ENCODE peak calls at places on chromosomes 3 and 15, in ten cellular contexts. One of them, this sample, is unnamed.
A peak's percentile ranks its signal among the peaks of the same experiment; 100 is the strongest.

GRCh38 chr3:179398574-179399249 is 51.2 kb downstream of the MFN1 start:
- DNase-seq in activated naive CD8-positive, alpha-beta T cell treated with anti-CD3 and anti-CD28 coated beads, Interleukin-2, amount 50 U/mL, for 16 hours: no peak
- DNase-seq in CD8-positive, alpha-beta memory T cell: no peak
- DNase-seq in neural crest cell: no peak
- DNase-seq in T-cell: no peak
- DNase-seq in H4: no peak
- DNase-seq in nephron progenitor cell: no peak
- DNase-seq in WTC11: no peak
- DNase-seq in effector CD4-positive, alpha-beta T cell: no peak
- DNase-seq in OCI-LY7: no peak
- DNase-seq in this sample: no peak

GRCh38 chr3:105401691-105402149 is 35.0 kb downstream of the ALCAM start:
- DNase-seq in H4: peak; percentile 11
- DNase-seq in WTC11: no peak
- DNase-seq in activated naive CD8-positive, alpha-beta T cell treated with anti-CD3 and anti-CD28 coated beads, Interleukin-2, amount 50 U/mL, for 16 hours: no peak
- DNase-seq in nephron progenitor cell: no peak
- DNase-seq in T-cell: no peak
- DNase-seq in OCI-LY7: no peak
- DNase-seq in CD8-positive, alpha-beta memory T cell: no peak
- DNase-seq in neural crest cell: no peak
- DNase-seq in effector CD4-positive, alpha-beta T cell: no peak
- DNase-seq in this sample: no peak

GRCh38 chr15:80526556-80527340 is 122.6 kb downstream of the ARNT2 start:
- DNase-seq in CD8-positive, alpha-beta memory T cell: no peak
- DNase-seq in T-cell: no peak
- DNase-seq in activated naive CD8-positive, alpha-beta T cell treated with anti-CD3 and anti-CD28 coated beads, Interleukin-2, amount 50 U/mL, for 16 hours: no peak
- DNase-seq in H4: no peak
- DNase-seq in nephron progenitor cell: no peak
- DNase-seq in effector CD4-positive, alpha-beta T cell: no peak
- DNase-seq in neural crest cell: no peak
- DNase-seq in OCI-LY7: no peak
- DNase-seq in WTC11: no peak
- DNase-seq in this sample: no peak

GRCh38 chr3:44761347-44762169 is at the start of the genes KIAA1143 and KIF15:
- DNase-seq in T-cell: peak; percentile 95
- DNase-seq in nephron progenitor cell: peak; percentile 98
- DNase-seq in neural crest cell: peak; percentile 93
- DNase-seq in activated naive CD8-positive, alpha-beta T cell treated with anti-CD3 and anti-CD28 coated beads, Interleukin-2, amount 50 U/mL, for 16 hours: peak; percentile 98
- DNase-seq in CD8-positive, alpha-beta memory T cell: peak; percentile 96
- DNase-seq in effector CD4-positive, alpha-beta T cell: peak; percentile 96
- DNase-seq in WTC11: peak; percentile 98
- DNase-seq in OCI-LY7: peak; percentile 97
- DNase-seq in H4: peak; percentile 89
- DNase-seq in this sample: peak; percentile 95

GRCh38 chr15:50164458-50164857 is 17.5 kb upstream of the SLC27A2 start:
- DNase-seq in H4: no peak
- DNase-seq in nephron progenitor cell: no peak
- DNase-seq in CD8-positive, alpha-beta memory T cell: no peak
- DNase-seq in activated naive CD8-positive, alpha-beta T cell treated with anti-CD3 and anti-CD28 coated beads, Interleukin-2, amount 50 U/mL, for 16 hours: no peak
- DNase-seq in OCI-LY7: no peak
- DNase-seq in T-cell: no peak
- DNase-seq in effector CD4-positive, alpha-beta T cell: no peak
- DNase-seq in WTC11: no peak
- DNase-seq in neural crest cell: no peak
- DNase-seq in this sample: no peak

GRCh38 chr3:50516048-50516871 is 12.8 kb upstream of the CACNA2D2 start:
- DNase-seq in T-cell: no peak
- DNase-seq in effector CD4-positive, alpha-beta T cell: no peak
- DNase-seq in OCI-LY7: no peak
- DNase-seq in H4: no peak
- DNase-seq in neural crest cell: peak; percentile 49
- DNase-seq in nephron progenitor cell: peak; percentile 70
- DNase-seq in WTC11: peak; percentile 70
- DNase-seq in CD8-positive, alpha-beta memory T cell: no peak
- DNase-seq in activated naive CD8-positive, alpha-beta T cell treated with anti-CD3 and anti-CD28 coated beads, Interleukin-2, amount 50 U/mL, for 16 hours: no peak
- DNase-seq in this sample: peak; percentile 93

GRCh38 chr15:42218953-42219596 is 11.0 kb upstream of the VPS39 start:
- DNase-seq in nephron progenitor cell: no peak
- DNase-seq in WTC11: no peak
- DNase-seq in OCI-LY7: peak; percentile 57
- DNase-seq in T-cell: no peak
- DNase-seq in H4: no peak
- DNase-seq in effector CD4-positive, alpha-beta T cell: no peak
- DNase-seq in activated naive CD8-positive, alpha-beta T cell treated with anti-CD3 and anti-CD28 coated beads, Interleukin-2, amount 50 U/mL, for 16 hours: no peak
- DNase-seq in neural crest cell: no peak
- DNase-seq in CD8-positive, alpha-beta memory T cell: no peak
- DNase-seq in this sample: no peak

GRCh38 chr3:132326251-132326650 is 9.0 kb downstream of the ACP3 start:
- DNase-seq in CD8-positive, alpha-beta memory T cell: no peak
- DNase-seq in H4: no peak
- DNase-seq in effector CD4-positive, alpha-beta T cell: no peak
- DNase-seq in T-cell: no peak
- DNase-seq in OCI-LY7: peak; percentile 37
- DNase-seq in activated naive CD8-positive, alpha-beta T cell treated with anti-CD3 and anti-CD28 coated beads, Interleukin-2, amount 50 U/mL, for 16 hours: no peak
- DNase-seq in WTC11: no peak
- DNase-seq in neural crest cell: no peak
- DNase-seq in nephron progenitor cell: no peak
- DNase-seq in this sample: no peak

GRCh38 chr3:129399895-129400357 is 28.5 kb downstream of the EFCAB12 start:
- DNase-seq in activated naive CD8-positive, alpha-beta T cell treated with anti-CD3 and anti-CD28 coated beads, Interleukin-2, amount 50 U/mL, for 16 hours: no peak
- DNase-seq in effector CD4-positive, alpha-beta T cell: no peak
- DNase-seq in neural crest cell: no peak
- DNase-seq in OCI-LY7: no peak
- DNase-seq in CD8-positive, alpha-beta memory T cell: no peak
- DNase-seq in WTC11: no peak
- DNase-seq in nephron progenitor cell: no peak
- DNase-seq in H4: peak; percentile 29
- DNase-seq in T-cell: no peak
- DNase-seq in this sample: peak; percentile 79

GRCh38 chr15:48965972-48966371 is 2.3 kb upstream of the SHC4 start:
- DNase-seq in nephron progenitor cell: no peak
- DNase-seq in activated naive CD8-positive, alpha-beta T cell treated with anti-CD3 and anti-CD28 coated beads, Interleukin-2, amount 50 U/mL, for 16 hours: no peak
- DNase-seq in neural crest cell: no peak
- DNase-seq in H4: peak; percentile 61
- DNase-seq in T-cell: no peak
- DNase-seq in CD8-positive, alpha-beta memory T cell: no peak
- DNase-seq in effector CD4-positive, alpha-beta T cell: no peak
- DNase-seq in OCI-LY7: peak; percentile 18
- DNase-seq in WTC11: no peak
- DNase-seq in this sample: peak; percentile 74

GRCh38 chr15:83850015-83850414 is 196.1 kb downstream of the ADAMTSL3 start:
- DNase-seq in H4: no peak
- DNase-seq in neural crest cell: no peak
- DNase-seq in nephron progenitor cell: no peak
- DNase-seq in OCI-LY7: no peak
- DNase-seq in activated naive CD8-positive, alpha-beta T cell treated with anti-CD3 and anti-CD28 coated beads, Interleukin-2, amount 50 U/mL, for 16 hours: no peak
- DNase-seq in T-cell: no peak
- DNase-seq in effector CD4-positive, alpha-beta T cell: no peak
- DNase-seq in CD8-positive, alpha-beta memory T cell: no peak
- DNase-seq in WTC11: no peak
- DNase-seq in this sample: peak; percentile 95

GRCh38 chr3:17030956-17031652 is 146.3 kb downstream of the PLCL2 start:
- DNase-seq in WTC11: no peak
- DNase-seq in neural crest cell: no peak
- DNase-seq in OCI-LY7: peak; percentile 6
- DNase-seq in CD8-positive, alpha-beta memory T cell: no peak
- DNase-seq in activated naive CD8-positive, alpha-beta T cell treated with anti-CD3 and anti-CD28 coated beads, Interleukin-2, amount 50 U/mL, for 16 hours: no peak
- DNase-seq in T-cell: no peak
- DNase-seq in H4: no peak
- DNase-seq in nephron progenitor cell: no peak
- DNase-seq in effector CD4-positive, alpha-beta T cell: no peak
- DNase-seq in this sample: peak; percentile 6

GRCh38 chr3:144361002-144361401 is 389.4 kb downstream of the DIPK2A start:
- DNase-seq in CD8-positive, alpha-beta memory T cell: no peak
- DNase-seq in WTC11: no peak
- DNase-seq in H4: no peak
- DNase-seq in effector CD4-positive, alpha-beta T cell: no peak
- DNase-seq in OCI-LY7: no peak
- DNase-seq in T-cell: no peak
- DNase-seq in activated naive CD8-positive, alpha-beta T cell treated with anti-CD3 and anti-CD28 coated beads, Interleukin-2, amount 50 U/mL, for 16 hours: no peak
- DNase-seq in nephron progenitor cell: no peak
- DNase-seq in neural crest cell: no peak
- DNase-seq in this sample: no peak

GRCh38 chr3:188905580-188905979 is 266.2 kb upstream of the TPRG1 start:
- DNase-seq in WTC11: no peak
- DNase-seq in H4: no peak
- DNase-seq in OCI-LY7: no peak
- DNase-seq in neural crest cell: no peak
- DNase-seq in CD8-positive, alpha-beta memory T cell: no peak
- DNase-seq in effector CD4-positive, alpha-beta T cell: no peak
- DNase-seq in nephron progenitor cell: no peak
- DNase-seq in T-cell: no peak
- DNase-seq in activated naive CD8-positive, alpha-beta T cell treated with anti-CD3 and anti-CD28 coated beads, Interleukin-2, amount 50 U/mL, for 16 hours: no peak
- DNase-seq in this sample: no peak

GRCh38 chr3:20350449-20350848 is 164.4 kb upstream of the SGO1 start:
- DNase-seq in nephron progenitor cell: no peak
- DNase-seq in neural crest cell: no peak
- DNase-seq in T-cell: no peak
- DNase-seq in CD8-positive, alpha-beta memory T cell: no peak
- DNase-seq in effector CD4-positive, alpha-beta T cell: no peak
- DNase-seq in OCI-LY7: no peak
- DNase-seq in H4: no peak
- DNase-seq in activated naive CD8-positive, alpha-beta T cell treated with anti-CD3 and anti-CD28 coated beads, Interleukin-2, amount 50 U/mL, for 16 hours: no peak
- DNase-seq in WTC11: no peak
- DNase-seq in this sample: no peak

GRCh38 chr3:197083486-197083885 is 53.9 kb upstream of the MELTF start:
- DNase-seq in H4: peak; percentile 8
- DNase-seq in T-cell: no peak
- DNase-seq in nephron progenitor cell: no peak
- DNase-seq in neural crest cell: no peak
- DNase-seq in effector CD4-positive, alpha-beta T cell: no peak
- DNase-seq in WTC11: no peak
- DNase-seq in CD8-positive, alpha-beta memory T cell: no peak
- DNase-seq in OCI-LY7: no peak
- DNase-seq in activated naive CD8-positive, alpha-beta T cell treated with anti-CD3 and anti-CD28 coated beads, Interleukin-2, amount 50 U/mL, for 16 hours: no peak
- DNase-seq in this sample: no peak

GRCh38 chr15:35166730-35167359 is 81.8 kb upstream of the NANOGP8 start:
- DNase-seq in nephron progenitor cell: no peak
- DNase-seq in H4: no peak
- DNase-seq in activated naive CD8-positive, alpha-beta T cell treated with anti-CD3 and anti-CD28 coated beads, Interleukin-2, amount 50 U/mL, for 16 hours: no peak
- DNase-seq in WTC11: no peak
- DNase-seq in effector CD4-positive, alpha-beta T cell: no peak
- DNase-seq in CD8-positive, alpha-beta memory T cell: no peak
- DNase-seq in OCI-LY7: no peak
- DNase-seq in T-cell: no peak
- DNase-seq in neural crest cell: no peak
- DNase-seq in this sample: peak; percentile 75

GRCh38 chr15:90046846-90047481 is 45.8 kb downstream of the ZNF710 start:
- DNase-seq in nephron progenitor cell: no peak
- DNase-seq in activated naive CD8-positive, alpha-beta T cell treated with anti-CD3 and anti-CD28 coated beads, Interleukin-2, amount 50 U/mL, for 16 hours: no peak
- DNase-seq in neural crest cell: no peak
- DNase-seq in T-cell: no peak
- DNase-seq in WTC11: no peak
- DNase-seq in effector CD4-positive, alpha-beta T cell: no peak
- DNase-seq in H4: no peak
- DNase-seq in CD8-positive, alpha-beta memory T cell: no peak
- DNase-seq in OCI-LY7: peak; percentile 85
- DNase-seq in this sample: no peak

GRCh38 chr3:173897631-173898030 is 500.1 kb downstream of the NLGN1 start:
- DNase-seq in activated naive CD8-positive, alpha-beta T cell treated with anti-CD3 and anti-CD28 coated beads, Interleukin-2, amount 50 U/mL, for 16 hours: no peak
- DNase-seq in OCI-LY7: no peak
- DNase-seq in nephron progenitor cell: no peak
- DNase-seq in neural crest cell: no peak
- DNase-seq in CD8-positive, alpha-beta memory T cell: no peak
- DNase-seq in H4: no peak
- DNase-seq in WTC11: no peak
- DNase-seq in effector CD4-positive, alpha-beta T cell: no peak
- DNase-seq in T-cell: no peak
- DNase-seq in this sample: no peak

GRCh38 chr15:96339662-96340347 is 9.3 kb downstream of the NR2F2 start:
- DNase-seq in CD8-positive, alpha-beta memory T cell: no peak
- DNase-seq in neural crest cell: no peak
- DNase-seq in nephron progenitor cell: no peak
- DNase-seq in effector CD4-positive, alpha-beta T cell: no peak
- DNase-seq in WTC11: no peak
- DNase-seq in H4: no peak
- DNase-seq in OCI-LY7: no peak
- DNase-seq in T-cell: no peak
- DNase-seq in activated naive CD8-positive, alpha-beta T cell treated with anti-CD3 and anti-CD28 coated beads, Interleukin-2, amount 50 U/mL, for 16 hours: no peak
- DNase-seq in this sample: no peak

GRCh38 chr15:88605507-88606436 is 15.4 kb upstream of the AEN start:
- DNase-seq in WTC11: peak; percentile 85
- DNase-seq in activated naive CD8-positive, alpha-beta T cell treated with anti-CD3 and anti-CD28 coated beads, Interleukin-2, amount 50 U/mL, for 16 hours: no peak
- DNase-seq in effector CD4-positive, alpha-beta T cell: peak; percentile 35
- DNase-seq in OCI-LY7: no peak
- DNase-seq in H4: no peak
- DNase-seq in nephron progenitor cell: peak; percentile 92
- DNase-seq in CD8-positive, alpha-beta memory T cell: no peak
- DNase-seq in neural crest cell: peak; percentile 44
- DNase-seq in T-cell: no peak
- DNase-seq in this sample: peak; percentile 84

This sample was measured in NCI-H82.